ENCODE peak calls at places on chromosome 21, in seven cellular contexts. T is GM06990; S is transverse colon; M is astrocyte; U is suprapubic skin; F is CD8-positive, alpha-beta T cell; G is endodermal cell. L is an unnamed sample.

GRCh38 chr21:46253610-46254124 is 25.1 kb upstream of the LSS start:
- DNase-seq in T (peak), S (no peak), M (no peak), U (no peak), F (peak), G (no peak), L (peak)

GRCh38 chr21:43369124-43369523 is 57.8 kb downstream of the SIK1 start:
- DNase-seq in T (peak), S (no peak), M (peak), U (no peak), F (no peak), G (no peak), L (peak)

GRCh38 chr21:33763573-33763881 is 121.2 kb downstream of the ITSN1 start:
- DNase-seq in T (no peak), S (no peak), M (no peak), U (no peak), F (no peak), G (no peak), L (no peak)

GRCh38 chr21:20570824-20571232 is 427.4 kb upstream of the NCAM2 start:
- DNase-seq in T (no peak), S (no peak), M (no peak), U (no peak), F (no peak), G (peak), L (peak)

GRCh38 chr21:27157097-27157496 is 190.2 kb upstream of the ADAMTS5 start:
- DNase-seq in T (no peak), S (no peak), M (no peak), U (no peak), F (no peak), G (no peak), L (no peak)

GRCh38 chr21:45975017-45975595 is 6.5 kb upstream of the COL6A1 start:
- DNase-seq in T (no peak), S (peak), M (peak), U (peak), F (no peak), G (peak), L (no peak)

GRCh38 chr21:14520535-14520934 is 25.6 kb downstream of the SAMSN1 start:
- DNase-seq in T (no peak), S (no peak), M (no peak), U (no peak), F (no peak), G (no peak), L (peak)

GRCh38 chr21:35437941-35438340 is 388.8 kb upstream of the RUNX1 start:
- DNase-seq in T (no peak), S (no peak), M (no peak), U (no peak), F (no peak), G (no peak), L (no peak)

GRCh38 chr21:33259428-33259827 is 6.7 kb upstream of the IL10RB start:
- DNase-seq in T (no peak), S (no peak), M (no peak), U (no peak), F (no peak), G (no peak), L (no peak)

GRCh38 chr21:42063578-42064521 is 7.3 kb upstream of the UMODL1 start:
- DNase-seq in T (peak), S (peak), M (no peak), U (no peak), F (peak), G (no peak), L (no peak)
- TF ChIP-seq CTCF in T (peak), S (no peak), M (no peak), U (no peak), F (no peak), G (no peak), L (no peak)

DNA sequence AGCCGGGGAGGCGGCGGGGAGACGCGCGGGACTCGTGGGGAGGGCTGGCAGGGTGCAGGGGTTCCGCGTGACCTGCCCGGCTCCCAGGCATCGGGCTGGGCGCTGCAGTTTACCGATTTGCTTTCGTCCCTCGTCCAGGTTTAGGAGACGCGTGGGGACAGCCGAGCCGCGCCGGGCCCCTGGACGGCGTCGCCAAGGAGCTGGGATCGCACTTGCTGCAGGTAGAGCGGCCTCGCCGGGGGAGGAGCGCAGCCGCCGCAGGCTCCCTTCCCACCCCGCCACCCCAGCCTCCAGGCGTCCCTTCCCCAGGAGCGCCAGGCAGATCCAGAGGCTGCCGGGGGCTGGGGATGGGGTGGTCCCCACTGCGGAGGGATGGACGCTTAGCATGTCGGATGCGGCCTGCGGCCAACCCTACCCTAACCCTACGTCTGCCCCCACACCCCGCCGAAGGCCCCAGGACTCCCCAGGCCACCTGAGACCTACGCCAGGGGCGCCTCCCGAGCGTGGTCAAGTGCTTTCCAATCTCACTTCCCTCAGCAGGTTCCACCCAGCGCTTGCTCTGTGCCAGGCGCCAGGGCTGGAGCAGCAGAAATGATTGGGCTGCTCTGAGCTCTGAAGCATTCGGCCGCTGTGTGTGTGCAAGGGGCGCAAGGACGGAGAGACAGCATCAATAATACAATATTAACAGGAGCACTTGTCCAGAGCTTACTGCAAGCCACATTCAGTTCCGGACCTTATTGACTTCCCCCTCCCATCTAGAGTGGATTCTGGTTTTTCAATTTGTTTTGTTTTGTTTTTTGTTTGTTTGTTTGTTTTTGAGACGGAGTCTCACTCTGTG is 10.3 kb downstream of the SIM2 start:
- DNase-seq in T (no peak), S (no peak), M (no peak), U (peak), F (no peak), G (peak), L (no peak)
- H3K4me3 ChIP-seq in T (no peak), S (no peak), M (no peak), U (peak), F (no peak), G (no peak), L (no peak)

DNA sequence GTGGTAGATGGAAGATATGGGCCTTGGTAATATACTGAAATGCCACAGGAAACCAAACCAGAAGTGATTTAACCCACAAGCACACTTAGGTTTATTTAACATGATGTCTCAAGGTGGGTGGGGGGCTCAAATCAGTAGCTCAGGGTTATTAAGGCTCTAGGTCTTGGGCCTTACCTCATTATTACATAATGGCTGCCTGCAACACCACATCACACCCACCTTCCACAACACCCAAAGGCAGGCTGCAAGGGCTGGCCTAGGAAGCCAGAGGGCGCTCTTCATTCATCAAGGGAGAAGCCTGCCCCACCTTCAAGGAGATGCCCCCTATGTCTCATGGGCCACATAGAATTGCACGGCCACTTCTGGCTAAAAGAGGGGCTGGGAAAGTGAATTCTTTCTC is 6.0 kb downstream of the TFF1 start:
- DNase-seq in T (no peak), S (no peak), M (no peak), U (no peak), F (no peak), G (no peak), L (no peak)
- TF ChIP-seq CTCF in T (peak), S (no peak), M (no peak), U (no peak), F (no peak), G (peak), L (no peak)

GRCh38 chr21:31650930-31651329 is 8.6 kb upstream of the SOD1 start:
- DNase-seq in T (no peak), S (no peak), M (no peak), U (no peak), F (no peak), G (no peak), L (no peak)

GRCh38 chr21:31644648-31645047 is 14.8 kb upstream of the SOD1 start:
- DNase-seq in T (no peak), S (peak), M (no peak), U (no peak), F (no peak), G (peak), L (no peak)

GRCh38 chr21:31647650-31648049 is 11.8 kb upstream of the SOD1 start:
- DNase-seq in T (no peak), S (no peak), M (no peak), U (no peak), F (no peak), G (peak), L (no peak)
- H3K4me3 ChIP-seq in T (no peak), S (no peak), M (no peak), U (no peak), F (no peak), G (no peak), L (no peak)

GRCh38 chr21:32167513-32167912 is 111.3 kb downstream of the MIS18A start:
- DNase-seq in T (no peak), S (no peak), M (no peak), U (no peak), F (no peak), G (no peak), L (no peak)

DNA sequence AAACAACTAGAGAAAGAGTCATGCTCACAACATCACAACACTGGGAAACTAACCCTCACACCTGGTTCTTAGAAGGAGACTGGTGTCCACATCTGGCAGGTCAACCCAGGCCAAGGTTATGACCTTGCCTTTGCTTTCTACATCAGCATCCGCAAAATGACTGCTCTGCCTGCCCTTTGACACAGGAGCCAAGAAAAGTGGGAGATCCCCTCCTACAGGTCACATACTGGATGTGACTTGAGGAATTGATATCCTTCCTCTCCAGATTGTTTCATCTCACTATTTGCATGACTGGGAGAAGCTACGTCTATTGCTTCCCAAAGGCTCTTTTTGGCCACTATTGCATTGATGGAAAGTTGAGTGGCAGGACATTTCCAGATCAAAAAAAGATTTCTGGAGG is 115.5 kb downstream of the MIS18A start:
- DNase-seq in T (no peak), S (no peak), M (no peak), U (no peak), F (no peak), G (no peak), L (no peak)
- TF ChIP-seq CTCF in T (no peak), S (no peak), M (no peak), U (no peak), F (no peak), G (peak), L (no peak)

GRCh38 chr21:44933199-44933937 is 6.5 kb upstream of the SLX9 start:
- DNase-seq in T (no peak), S (no peak), M (no peak), U (no peak), F (no peak), G (no peak), L (no peak)
- H3K4me3 ChIP-seq in T (peak), S (no peak), M (no peak), U (no peak), F (no peak), G (no peak), L (no peak)

GRCh38 chr21:26077523-26077922 is 93.0 kb downstream of the APP start:
- DNase-seq in T (no peak), S (no peak), M (no peak), U (no peak), F (no peak), G (no peak), L (no peak)
- TF ChIP-seq CTCF in T (no peak), S (no peak), M (no peak), U (no peak), F (no peak), G (no peak), L (no peak)